ENCODE peak calls at places on chromosomes 7 and 10, in four cellular contexts. F is fibroblast of mammary gland, I is glutamatergic neuron, Q is NCI-H748 treated with DMSO at 0.1 percent for 48 hours. G is an unnamed sample.
A peak's percentile ranks its signal among the peaks of the same experiment; 100 is the strongest.

GRCh38 chr10:69375307-69376151 is 41.2 kb downstream of the TACR2 start:
- DNase-seq in F (no peak), I (no peak), Q (no peak), G (no peak)

GRCh38 chr10:103800789-103801540 is 54.4 kb downstream of the SH3PXD2A start:
- DNase-seq in F (no peak), I (no peak), Q (no peak), G (peak; percentile 22)

GRCh38 chr7:90271753-90272152 is 26.8 kb downstream of the CFAP69 start:
- DNase-seq in F (peak; percentile 92), I (no peak), Q (no peak), G (no peak)

GRCh38 chr10:32938554-32939061 is 19.4 kb downstream of the ITGB1 start:
- DNase-seq in F (no peak), I (peak; percentile 73), Q (no peak), G (no peak)

GRCh38 chr10:46556515-46557318 is at the start of gene GPRIN2:
- DNase-seq in F (no peak), I (peak; percentile 52), Q (no peak), G (no peak)

GRCh38 chr10:24448351-24449009 is 239.5 kb downstream of the KIAA1217 start:
- DNase-seq in F (peak; percentile 78), I (no peak), Q (no peak), G (no peak)

GRCh38 chr7:87144173-87144657 is 8.0 kb upstream of the DMTF1 start:
- DNase-seq in F (no peak), I (no peak), Q (no peak), G (no peak)

GRCh38 chr10:131725736-131726459 is 174.9 kb upstream of the PPP2R2D start:
- DNase-seq in F (no peak), I (no peak), Q (no peak), G (no peak)

GRCh38 chr10:31490858-31491504 is 172.0 kb downstream of the ZEB1 start:
- DNase-seq in F (peak; percentile 66), I (no peak), Q (no peak), G (peak; percentile 9)

GRCh38 chr7:70498232-70498631 is 633.7 kb upstream of the GALNT17 start:
- DNase-seq in F (no peak), I (no peak), Q (no peak), G (no peak)

GRCh38 chr7:79692015-79692414 is 238.5 kb upstream of the MAGI2 start:
- DNase-seq in F (peak; percentile 87), I (no peak), Q (no peak), G (no peak)

GRCh38 chr7:5422324-5423271 is 1.0 kb downstream of the TNRC18 start:
- DNase-seq in F (peak; percentile 55), I (peak; percentile 46), Q (peak; percentile 14), G (no peak)

GRCh38 chr10:86795353-86795752 is 38.9 kb downstream of the BMPR1A start:
- DNase-seq in F (peak; percentile 74), I (no peak), Q (no peak), G (no peak)

GRCh38 chr7:47327306-47327697 is 254.6 kb downstream of the TNS3 start:
- DNase-seq in F (peak; percentile 31), I (no peak), Q (no peak), G (no peak)

GRCh38 chr10:72525689-72526088 is 100.2 kb downstream of the MICU1 start:
- DNase-seq in F (no peak), I (no peak), Q (no peak), G (no peak)

G was measured in central memory CD4-positive, alpha-beta T cell.